ENCODE peak calls at places on chromosomes 11 and 22, in seven cellular contexts. L, I, Q, Y, T, O and Z are unnamed samples.

GRCh38 chr11:201936-202335 is 5.3 kb downstream of the BET1L start:
- DNase-seq in Q (no peak), Y (no peak), I (no peak), T (no peak), L (no peak), O (no peak), Z (no peak)

GRCh38 chr11:6378695-6378989 is 11.6 kb upstream of the SMPD1 start:
- DNase-seq in Y (no peak), Q (no peak), L (no peak), I (no peak), T (no peak), O (no peak), Z (no peak)

GRCh38 chr11:34792814-34793241 is 123.4 kb downstream of the APIP start:
- DNase-seq in L (no peak), Q (peak), Y (no peak), T (no peak), O (no peak), I (no peak), Z (peak)

GRCh38 chr11:113161671-113162589 is 152.5 kb upstream of the TTC12 start:
- DNase-seq in Q (no peak), L (no peak), O (no peak), T (no peak), I (no peak), Y (no peak), Z (no peak)

GRCh38 chr22:44661659-44662569 is 40.1 kb upstream of the PRR5 start:
- DNase-seq in O (no peak), T (no peak), L (no peak), I (no peak), Q (no peak), Y (no peak), Z (no peak)

GRCh38 chr11:59841514-59841913 is 3.8 kb downstream of the CBLIF start:
- DNase-seq in I (no peak), Q (no peak), Y (no peak), L (no peak), O (no peak), T (no peak), Z (no peak)

GRCh38 chr22:44026630-44027511 is 2.8 kb downstream of the PARVB start:
- DNase-seq in L (no peak), Y (peak), O (peak), I (no peak), T (no peak), Q (no peak), Z (no peak)

GRCh38 chr11:12005476-12005875 is 3.0 kb downstream of the DKK3 start:
- DNase-seq in Y (peak), L (no peak), Q (no peak), T (no peak), I (no peak), O (no peak), Z (no peak)

GRCh38 chr11:117892651-117893050 is 16.2 kb upstream of the FXYD6 start:
- DNase-seq in I (no peak), T (no peak), O (no peak), L (no peak), Q (no peak), Y (no peak), Z (no peak)

GRCh38 chr11:10233581-10233980 is 60.4 kb downstream of the SBF2 start:
- DNase-seq in Y (peak), L (peak), T (no peak), Q (no peak), I (no peak), O (no peak), Z (no peak)

GRCh38 chr11:111352235-111352746 is 26.8 kb downstream of the POU2AF1 start:
- DNase-seq in Q (no peak), O (no peak), T (no peak), Y (no peak), I (no peak), L (no peak), Z (no peak)

GRCh38 chr22:34800265-34800664 is 265.7 kb upstream of the ISX start:
- DNase-seq in Y (peak), Q (no peak), O (no peak), L (no peak), T (no peak), I (no peak), Z (no peak)

GRCh38 chr22:48404801-48405447 is 1422.7 kb downstream of the BRD1 start:
- DNase-seq in I (no peak), O (no peak), Q (no peak), T (no peak), L (no peak), Y (no peak), Z (no peak)

GRCh38 chr22:20022231-20023069 is 1.5 kb downstream of the TANGO2 start:
- DNase-seq in I (no peak), T (no peak), O (no peak), Q (no peak), L (no peak), Y (no peak), Z (no peak)

GRCh38 chr11:14075118-14075601 is 112.6 kb downstream of the SPON1 start:
- DNase-seq in I (no peak), O (no peak), T (no peak), Q (peak), L (no peak), Y (no peak), Z (no peak)

GRCh38 chr11:72676874-72677341 is 2.7 kb upstream of the PDE2A start:
- DNase-seq in O (peak), T (no peak), I (no peak), Y (peak), Q (peak), L (peak), Z (peak)

GRCh38 chr22:47392729-47393128 is 630.3 kb downstream of the TBC1D22A start:
- DNase-seq in Y (no peak), I (no peak), O (no peak), L (no peak), Q (no peak), T (no peak), Z (no peak)

GRCh38 chr22:43922123-43922522 is 1.5 kb upstream of the PNPLA3 start:
- DNase-seq in I (no peak), Y (no peak), Q (peak), T (no peak), O (no peak), L (no peak), Z (no peak)

GRCh38 chr22:19958083-19959042 is 16.7 kb upstream of the TXNRD2 start:
- DNase-seq in Y (no peak), O (no peak), I (no peak), T (no peak), L (peak), Q (no peak), Z (no peak)

GRCh38 chr22:44133901-44134511 is 46.7 kb upstream of the PARVG start:
- DNase-seq in Q (no peak), L (peak), I (no peak), O (no peak), Y (no peak), T (peak), Z (no peak)

GRCh38 chr11:8642226-8642625 is 40.2 kb downstream of the TRIM66 start:
- DNase-seq in O (no peak), L (no peak), Q (no peak), Y (no peak), T (no peak), I (no peak), Z (no peak)

GRCh38 chr22:23533328-23533762 is 46.7 kb downstream of the IGLL1 start:
- DNase-seq in Q (peak), I (peak), L (no peak), Y (peak), O (peak), T (no peak), Z (no peak)

GRCh38 chr11:66116576-66117361 is 46.7 kb downstream of the PACS1 start:
- DNase-seq in L (no peak), Y (no peak), Q (no peak), T (no peak), I (no peak), O (no peak), Z (no peak)

GRCh38 chr22:25746012-25746373 is 4.0 kb downstream of the MYO18B start:
- DNase-seq in O (no peak), Q (no peak), L (no peak), I (no peak), T (no peak), Y (peak), Z (no peak)

GRCh38 chr22:48888466-48889208 is 939.0 kb downstream of the BRD1 start:
- DNase-seq in T (no peak), O (no peak), I (no peak), Y (no peak), L (no peak), Q (no peak), Z (peak)

GRCh38 chr22:47071078-47071811 is 308.8 kb downstream of the TBC1D22A start:
- DNase-seq in I (no peak), L (no peak), T (no peak), O (no peak), Y (no peak), Q (no peak), Z (no peak)

GRCh38 chr11:110294509-110294908 is 1.9 kb downstream of the RDX start:
- DNase-seq in I (no peak), Q (peak), T (no peak), O (no peak), L (no peak), Y (no peak), Z (no peak)

GRCh38 chr22:50141891-50142363 is 28.6 kb upstream of the PANX2 start:
- DNase-seq in T (no peak), Y (no peak), I (no peak), O (peak), L (no peak), Q (peak), Z (no peak)

GRCh38 chr22:46057762-46058420 is 80.9 kb upstream of the WNT7B start:
- DNase-seq in O (no peak), T (no peak), Y (peak), I (no peak), Q (no peak), L (peak), Z (peak)

GRCh38 chr11:65489706-65490310 is 9.0 kb upstream of the MALAT1 start:
- DNase-seq in I (no peak), O (no peak), L (no peak), T (no peak), Q (peak), Y (peak), Z (no peak)

GRCh38 chr11:103202048-103202651 is 92.9 kb downstream of the DYNC2H1 start:
- DNase-seq in Q (peak), O (no peak), L (peak), T (no peak), Y (peak), I (no peak), Z (no peak)

GRCh38 chr22:24883426-24883825 is 63.1 kb downstream of the LHFPL7 start:
- DNase-seq in I (no peak), Q (no peak), Y (no peak), T (no peak), L (no peak), O (no peak), Z (no peak)

GRCh38 chr11:119380160-119380815 is 1.2 kb downstream of the USP2 start:
- DNase-seq in Y (no peak), O (no peak), Q (no peak), T (no peak), I (no peak), L (peak), Z (no peak)

GRCh38 chr11:11510939-11511338 is 110.9 kb downstream of the GALNT18 start:
- DNase-seq in O (no peak), L (no peak), T (no peak), Q (peak), Y (no peak), I (no peak), Z (peak)

GRCh38 chr22:20526628-20527355 is 19.4 kb downstream of the MED15 start:
- DNase-seq in L (peak), O (no peak), T (no peak), Y (peak), I (no peak), Q (no peak), Z (no peak)

GRCh38 chr11:126127898-126128297 is 65.2 kb upstream of the CDON start:
- DNase-seq in Y (no peak), I (no peak), O (no peak), Q (no peak), T (no peak), L (no peak), Z (no peak)